ENCODE peak calls at places on chromosomes 13 and 19, in seven cellular contexts. B is kidney tubule cell; T is naive thymus-derived CD8-positive, alpha-beta T cell; M is pancreas; F is stimulated activated naive CD4-positive, alpha-beta T cell; A is stimulated activated CD4-positive, alpha-beta T cell treated with anti-CD3 and anti-CD28 coated beads, TNF-alpha, amount 100 ng/mL, for 4 hours; P is HS-27A. S is an unnamed sample.

GRCh38 chr19:48896191-48896720 is 2.3 kb downstream of the TULP2 start:
- DNase-seq in B (no peak), T (peak; percentile 63), M (peak; percentile 84), F (peak; percentile 34), A (peak; percentile 28), P (no peak), S (no peak)

GRCh38 chr13:46392967-46393366 is 5.9 kb upstream of the RUBCNL start:
- DNase-seq in B (peak; percentile 80), T (no peak), M (no peak), F (no peak), A (no peak), P (no peak), S (no peak)

GRCh38 chr13:101611491-101612475 is 159.3 kb downstream of the ITGBL1 start:
- DNase-seq in B (peak; percentile 59), T (no peak), M (no peak), F (no peak), A (no peak), P (peak; percentile 2), S (no peak)

GRCh38 chr13:51590966-51591627 is 6.8 kb downstream of the WDFY2 start:
- DNase-seq in B (peak; percentile 70), T (no peak), M (no peak), F (no peak), A (no peak), P (no peak), S (no peak)

GRCh38 chr13:73945371-73945770 is 188.8 kb downstream of the KLF12 start:
- DNase-seq in B (no peak), T (no peak), M (no peak), F (no peak), A (no peak), P (no peak), S (no peak)

GRCh38 chr19:6273701-6274601 is 5.8 kb downstream of the MLLT1 start:
- DNase-seq in B (peak; percentile 75), T (no peak), M (peak; percentile 86), F (no peak), A (no peak), P (peak; percentile 43), S (no peak)

GRCh38 chr19:47848871-47849473 is 10.1 kb upstream of the TPRX2 start:
- DNase-seq in B (no peak), T (peak; percentile 15), M (no peak), F (peak; percentile 8), A (no peak), P (no peak), S (no peak)

GRCh38 chr13:44313674-44314073 is 60.0 kb upstream of the SERP2 start:
- DNase-seq in B (peak; percentile 96), T (no peak), M (no peak), F (no peak), A (no peak), P (peak; percentile 72), S (no peak)

GRCh38 chr19:15562145-15562544 is 52.9 kb upstream of the CYP4F8 start:
- DNase-seq in B (no peak), T (no peak), M (no peak), F (no peak), A (no peak), P (no peak), S (no peak)

GRCh38 chr19:5302396-5302795 is 38.2 kb downstream of the PTPRS start:
- DNase-seq in B (no peak), T (no peak), M (no peak), F (no peak), A (no peak), P (no peak), S (no peak)

GRCh38 chr19:45187421-45188100 is 9.0 kb downstream of the BLOC1S3 start:
- DNase-seq in B (peak; percentile 37), T (peak; percentile 41), M (no peak), F (peak; percentile 70), A (no peak), P (no peak), S (peak; percentile 50)

GRCh38 chr19:33375156-33375744 is 1.7 kb downstream of the CEBPG start:
- DNase-seq in B (no peak), T (no peak), M (no peak), F (no peak), A (no peak), P (no peak), S (no peak)

GRCh38 chr13:112209266-112209665 is 142.3 kb downstream of the SOX1 start:
- DNase-seq in B (no peak), T (no peak), M (no peak), F (no peak), A (no peak), P (no peak), S (no peak)

GRCh38 chr13:111546921-111547675 is 226.7 kb downstream of the TEX29 start:
- DNase-seq in B (no peak), T (no peak), M (no peak), F (no peak), A (no peak), P (no peak), S (no peak)

GRCh38 chr19:33159893-33160292 is 28.0 kb downstream of the WDR88 start:
- DNase-seq in B (no peak), T (no peak), M (no peak), F (no peak), A (no peak), P (no peak), S (no peak)

GRCh38 chr19:15836345-15836594 is 20.8 kb upstream of the OR10H1 start:
- DNase-seq in B (no peak), T (no peak), M (no peak), F (peak; percentile 88), A (no peak), P (no peak), S (no peak)

GRCh38 chr19:35044317-35045117 is 3.0 kb downstream of the HPN start:
- DNase-seq in B (peak; percentile 56), T (peak; percentile 52), M (peak; percentile 53), F (peak; percentile 63), A (peak; percentile 27), P (no peak), S (peak; percentile 45)

GRCh38 chr19:55581828-55582223 is 1.2 kb upstream of the ZNF579 start:
- DNase-seq in B (peak; percentile 93), T (no peak), M (no peak), F (no peak), A (no peak), P (no peak), S (no peak)

GRCh38 chr13:81017525-81018152 is 676.7 kb upstream of the SPRY2 start:
- DNase-seq in B (peak; percentile 52), T (no peak), M (no peak), F (no peak), A (no peak), P (peak; percentile 1), S (peak; percentile 44)

GRCh38 chr13:36998624-36999041 is 507 bp downstream of the ALG5 start:
- DNase-seq in B (peak; percentile 13), T (peak; percentile 18), M (peak; percentile 69), F (no peak), A (peak; percentile 9), P (no peak), S (peak; percentile 10)

GRCh38 chr13:100470841-100471505 is 117.6 kb downstream of the GGACT start:
- DNase-seq in B (no peak), T (no peak), M (no peak), F (no peak), A (no peak), P (no peak), S (no peak)

GRCh38 chr19:43678512-43678911 is 8.5 kb upstream of the PLAUR start:
- DNase-seq in B (no peak), T (no peak), M (no peak), F (no peak), A (no peak), P (no peak), S (no peak)

GRCh38 chr19:55486971-55487883 is 1.0 kb upstream of the SSC5D start:
- DNase-seq in B (peak; percentile 86), T (no peak), M (peak; percentile 69), F (no peak), A (peak; percentile 45), P (peak; percentile 92), S (no peak)

GRCh38 chr19:46859637-46860124 is 1.1 kb upstream of the ARHGAP35 start:
- DNase-seq in B (peak; percentile 81), T (no peak), M (peak; percentile 84), F (no peak), A (no peak), P (no peak), S (no peak)

GRCh38 chr13:100707818-100708740 is 33.5 kb upstream of the TMTC4 start:
- DNase-seq in B (peak; percentile 98), T (no peak), M (no peak), F (no peak), A (no peak), P (no peak), S (no peak)

GRCh38 chr19:48513289-48514122 is 1.9 kb upstream of the LMTK3 start:
- DNase-seq in B (peak; percentile 67), T (peak; percentile 74), M (peak; percentile 86), F (peak; percentile 79), A (peak; percentile 53), P (no peak), S (peak; percentile 50)

GRCh38 chr19:47798904-47799266 is 5.5 kb downstream of the TPRX1 start:
- DNase-seq in B (no peak), T (no peak), M (no peak), F (no peak), A (no peak), P (no peak), S (no peak)

GRCh38 chr13:40794414-40795368 is 5.3 kb downstream of the SLC25A15 start:
- DNase-seq in B (no peak), T (no peak), M (no peak), F (no peak), A (no peak), P (no peak), S (no peak)

GRCh38 chr19:11179716-11180297 is 17.5 kb downstream of the KANK2 start:
- DNase-seq in B (no peak), T (no peak), M (no peak), F (no peak), A (no peak), P (no peak), S (no peak)

GRCh38 chr19:29667941-29668340 is 2.7 kb downstream of the PLEKHF1 start:
- DNase-seq in B (no peak), T (peak; percentile 59), M (no peak), F (peak; percentile 64), A (no peak), P (no peak), S (peak; percentile 79)

GRCh38 chr19:41869374-41869955 is 7.6 kb upstream of the CD79A start:
- DNase-seq in B (no peak), T (no peak), M (peak; percentile 73), F (no peak), A (no peak), P (no peak), S (no peak)

GRCh38 chr19:30369833-30370232 is 2.4 kb upstream of the ZNF536 start:
- DNase-seq in B (no peak), T (no peak), M (no peak), F (no peak), A (no peak), P (no peak), S (no peak)

GRCh38 chr13:72290962-72291681 is 424.1 kb upstream of the DACH1 start:
- DNase-seq in B (peak; percentile 99), T (no peak), M (no peak), F (no peak), A (no peak), P (peak; percentile 82), S (no peak)

GRCh38 chr19:49642488-49643035 is 553 bp downstream of the SCAF1 start:
- DNase-seq in B (no peak), T (no peak), M (no peak), F (no peak), A (no peak), P (no peak), S (no peak)

GRCh38 chr13:110637275-110637674 is 21.9 kb downstream of the NAXD start:
- DNase-seq in B (no peak), T (no peak), M (no peak), F (no peak), A (no peak), P (no peak), S (no peak)

S was measured in immature natural killer cell.